ENCODE peak calls at places on chromosomes 5 and 9, in five cellular contexts. One of them, this sample, is unnamed.

GRCh38 chr5:324736-325612 is 3.5 kb downstream of the AHRR start:
- DNase-seq in HTR-8/SVneo: no peak
- DNase-seq in Ammon's horn: no peak
- DNase-seq in SJSA1: no peak
- DNase-seq in T-helper 2 cell: no peak
- DNase-seq in this sample: no peak

GRCh38 chr9:18739127-18739526 is 265.2 kb downstream of the ADAMTSL1 start:
- DNase-seq in T-helper 2 cell: no peak
- DNase-seq in Ammon's horn: no peak
- DNase-seq in SJSA1: no peak
- DNase-seq in HTR-8/SVneo: no peak
- DNase-seq in this sample: no peak

GRCh38 chr5:133387091-133387490 is 225.2 kb downstream of the FSTL4 start:
- DNase-seq in Ammon's horn: no peak
- DNase-seq in SJSA1: no peak
- DNase-seq in T-helper 2 cell: no peak
- DNase-seq in HTR-8/SVneo: no peak
- DNase-seq in this sample: no peak

GRCh38 chr5:113044776-113045175 is 68.2 kb downstream of the DCP2 start:
- DNase-seq in T-helper 2 cell: no peak
- DNase-seq in HTR-8/SVneo: no peak
- DNase-seq in Ammon's horn: no peak
- DNase-seq in SJSA1: no peak
- DNase-seq in this sample: no peak

GRCh38 chr5:1125030-1125357 is 13.1 kb upstream of the SLC12A7 start:
- DNase-seq in Ammon's horn: no peak
- DNase-seq in HTR-8/SVneo: no peak
- DNase-seq in SJSA1: no peak
- DNase-seq in T-helper 2 cell: no peak
- DNase-seq in this sample: peak; percentile 62

GRCh38 chr9:37984278-37984671 is 80.3 kb upstream of the SLC25A51 start:
- DNase-seq in Ammon's horn: no peak
- DNase-seq in T-helper 2 cell: no peak
- DNase-seq in SJSA1: no peak
- DNase-seq in HTR-8/SVneo: no peak
- DNase-seq in this sample: no peak

GRCh38 chr9:11931109-11931508 is 762.1 kb upstream of the TYRP1 start:
- DNase-seq in HTR-8/SVneo: no peak
- DNase-seq in SJSA1: no peak
- DNase-seq in Ammon's horn: no peak
- DNase-seq in T-helper 2 cell: no peak
- DNase-seq in this sample: no peak

GRCh38 chr5:178462846-178463245 is 127.3 kb downstream of the COL23A1 start:
- DNase-seq in Ammon's horn: no peak
- DNase-seq in T-helper 2 cell: no peak
- DNase-seq in HTR-8/SVneo: no peak
- DNase-seq in SJSA1: no peak
- DNase-seq in this sample: no peak

GRCh38 chr5:134252671-134253070 is 26.8 kb upstream of the PPP2CA start:
- DNase-seq in T-helper 2 cell: no peak
- DNase-seq in SJSA1: peak; percentile 76
- DNase-seq in HTR-8/SVneo: peak; percentile 57
- DNase-seq in Ammon's horn: no peak
- DNase-seq in this sample: no peak

GRCh38 chr5:61824396-61824795 is 481.6 kb upstream of the KIF2A start:
- DNase-seq in HTR-8/SVneo: no peak
- DNase-seq in T-helper 2 cell: no peak
- DNase-seq in SJSA1: no peak
- DNase-seq in Ammon's horn: no peak
- DNase-seq in this sample: no peak

GRCh38 chr9:105067895-105068580 is 140.1 kb upstream of the ABCA1 start:
- DNase-seq in Ammon's horn: no peak
- DNase-seq in SJSA1: no peak
- DNase-seq in HTR-8/SVneo: no peak
- DNase-seq in T-helper 2 cell: no peak
- DNase-seq in this sample: no peak

GRCh38 chr9:80204054-80204453 is 632.3 kb downstream of the TLE4 start:
- DNase-seq in Ammon's horn: no peak
- DNase-seq in HTR-8/SVneo: no peak
- DNase-seq in SJSA1: no peak
- DNase-seq in T-helper 2 cell: no peak
- DNase-seq in this sample: no peak

GRCh38 chr5:138773215-138773614 is 20.0 kb downstream of the CTNNA1 start:
- DNase-seq in Ammon's horn: no peak
- DNase-seq in T-helper 2 cell: no peak
- DNase-seq in SJSA1: no peak
- DNase-seq in HTR-8/SVneo: no peak
- DNase-seq in this sample: no peak

GRCh38 chr5:34957857-34958690 is 28.7 kb downstream of the DNAJC21 start:
- DNase-seq in HTR-8/SVneo: peak; percentile 67
- DNase-seq in T-helper 2 cell: no peak
- DNase-seq in SJSA1: peak; percentile 3
- DNase-seq in Ammon's horn: peak; percentile 27
- DNase-seq in this sample: peak; percentile 17

GRCh38 chr9:101398930-101399640 is 434 bp downstream of the ZNF189 start:
- DNase-seq in Ammon's horn: no peak
- DNase-seq in SJSA1: no peak
- DNase-seq in T-helper 2 cell: no peak
- DNase-seq in HTR-8/SVneo: no peak
- DNase-seq in this sample: no peak

GRCh38 chr9:109414125-109414785 is 83.9 kb downstream of the PTPN3 start:
- DNase-seq in T-helper 2 cell: no peak
- DNase-seq in Ammon's horn: no peak
- DNase-seq in HTR-8/SVneo: no peak
- DNase-seq in SJSA1: no peak
- DNase-seq in this sample: peak; percentile 36

GRCh38 chr5:178851951-178852350 is 7.8 kb upstream of the ZNF354B start:
- DNase-seq in Ammon's horn: no peak
- DNase-seq in T-helper 2 cell: no peak
- DNase-seq in SJSA1: no peak
- DNase-seq in HTR-8/SVneo: no peak
- DNase-seq in this sample: no peak

GRCh38 chr9:27701029-27701428 is 127.7 kb upstream of the C9orf72 start:
- DNase-seq in Ammon's horn: peak; percentile 22
- DNase-seq in T-helper 2 cell: no peak
- DNase-seq in HTR-8/SVneo: no peak
- DNase-seq in SJSA1: no peak
- DNase-seq in this sample: no peak

GRCh38 chr5:174424219-174425053 is 299.9 kb upstream of the MSX2 start:
- DNase-seq in HTR-8/SVneo: no peak
- DNase-seq in T-helper 2 cell: no peak
- DNase-seq in SJSA1: no peak
- DNase-seq in Ammon's horn: peak; percentile 78
- DNase-seq in this sample: no peak

GRCh38 chr5:84383816-84384603 is 670 bp downstream of the EDIL3 start:
- DNase-seq in SJSA1: peak; percentile 82
- DNase-seq in T-helper 2 cell: no peak
- DNase-seq in Ammon's horn: peak; percentile 67
- DNase-seq in HTR-8/SVneo: no peak
- DNase-seq in this sample: peak; percentile 73

GRCh38 chr5:129063483-129064136 is 30.9 kb upstream of the ISOC1 start:
- DNase-seq in T-helper 2 cell: no peak
- DNase-seq in SJSA1: peak; percentile 7
- DNase-seq in HTR-8/SVneo: no peak
- DNase-seq in Ammon's horn: peak; percentile 69
- DNase-seq in this sample: no peak

GRCh38 chr5:144487207-144487606 is 316.5 kb downstream of the KCTD16 start:
- DNase-seq in Ammon's horn: no peak
- DNase-seq in T-helper 2 cell: no peak
- DNase-seq in SJSA1: no peak
- DNase-seq in HTR-8/SVneo: no peak
- DNase-seq in this sample: peak; percentile 38

GRCh38 chr9:100170085-100170484 is 71.0 kb downstream of the INVS start:
- DNase-seq in T-helper 2 cell: no peak
- DNase-seq in HTR-8/SVneo: no peak
- DNase-seq in SJSA1: no peak
- DNase-seq in Ammon's horn: no peak
- DNase-seq in this sample: no peak

GRCh38 chr5:87403409-87403808 is 9.3 kb downstream of the CCNH start:
- DNase-seq in SJSA1: no peak
- DNase-seq in Ammon's horn: no peak
- DNase-seq in T-helper 2 cell: no peak
- DNase-seq in HTR-8/SVneo: no peak
- DNase-seq in this sample: no peak

GRCh38 chr9:37037744-37038640 is 3.9 kb upstream of the PAX5 start:
- DNase-seq in T-helper 2 cell: no peak
- DNase-seq in SJSA1: no peak
- DNase-seq in HTR-8/SVneo: no peak
- DNase-seq in Ammon's horn: no peak
- DNase-seq in this sample: peak; percentile 74

GRCh38 chr9:82271099-82271498 is 282.5 kb downstream of the SPATA31D1 start:
- DNase-seq in T-helper 2 cell: no peak
- DNase-seq in SJSA1: peak; percentile 86
- DNase-seq in HTR-8/SVneo: no peak
- DNase-seq in Ammon's horn: no peak
- DNase-seq in this sample: no peak

GRCh38 chr5:142613231-142613630 is 72.7 kb downstream of the FGF1 start:
- DNase-seq in Ammon's horn: no peak
- DNase-seq in SJSA1: no peak
- DNase-seq in HTR-8/SVneo: no peak
- DNase-seq in T-helper 2 cell: no peak
- DNase-seq in this sample: no peak

GRCh38 chr9:113005777-113006176 is 6.2 kb downstream of the ZNF883 start:
- DNase-seq in SJSA1: no peak
- DNase-seq in T-helper 2 cell: no peak
- DNase-seq in HTR-8/SVneo: no peak
- DNase-seq in Ammon's horn: no peak
- DNase-seq in this sample: no peak

GRCh38 chr5:174755103-174755502 is 30.7 kb downstream of the MSX2 start:
- DNase-seq in HTR-8/SVneo: no peak
- DNase-seq in T-helper 2 cell: no peak
- DNase-seq in Ammon's horn: no peak
- DNase-seq in SJSA1: no peak
- DNase-seq in this sample: no peak

This sample was measured in ELF-1.